ENCODE peak calls at places on chromosome 20, in four cellular contexts. I is CD8-positive, alpha-beta T cell; D is left ventricle myocardium inferior; L is PC-9. N is an unnamed sample.

GRCh38 chr20:49290608-49291191 is 12.8 kb upstream of the ZNFX1 start:
- DNase-seq in I (no peak), D (no peak), L (no peak), N (no peak)

GRCh38 chr20:45316150-45317080 is 8.3 kb upstream of the MATN4 start:
- DNase-seq in I (no peak), D (no peak), L (no peak), N (no peak)

GRCh38 chr20:35305682-35306556 is 13.7 kb upstream of the FAM83C start:
- DNase-seq in I (no peak), D (no peak), L (peak), N (no peak)

GRCh38 chr20:57198359-57199072 is 67.9 kb downstream of the BMP7 start:
- DNase-seq in I (no peak), D (no peak), L (no peak), N (no peak)

GRCh38 chr20:1835126-1835525 is 60.1 kb upstream of the SIRPA start:
- DNase-seq in I (no peak), D (no peak), L (no peak), N (no peak)

GRCh38 chr20:33470457-33470856 is 19.4 kb upstream of the CBFA2T2 start:
- DNase-seq in I (no peak), D (no peak), L (no peak), N (no peak)

GRCh38 chr20:46808565-46808964 is 86.1 kb upstream of the EYA2 start:
- DNase-seq in I (no peak), D (no peak), L (no peak), N (no peak)

GRCh38 chr20:17168026-17168612 is 58.7 kb upstream of the PCSK2 start:
- DNase-seq in I (no peak), D (no peak), L (no peak), N (no peak)

GRCh38 chr20:4171538-4172116 is 156.3 kb upstream of the RNF24 start:
- DNase-seq in I (no peak), D (no peak), L (no peak), N (no peak)

GRCh38 chr20:21232546-21233280 is 70.4 kb upstream of the XRN2 start:
- DNase-seq in I (no peak), D (no peak), L (no peak), N (no peak)

GRCh38 chr20:44180814-44181213 is 6.2 kb downstream of the JPH2 start:
- DNase-seq in I (no peak), D (peak), L (no peak), N (peak)

GRCh38 chr20:34985439-34986310 is 30.0 kb downstream of the MYH7B start:
- DNase-seq in I (no peak), D (peak), L (no peak), N (no peak)

GRCh38 chr20:49446808-49447207 is 35.7 kb downstream of the KCNB1 start:
- DNase-seq in I (no peak), D (peak), L (no peak), N (peak)

GRCh38 chr20:56987992-56988391 is 278.4 kb downstream of the BMP7 start:
- DNase-seq in I (no peak), D (no peak), L (peak), N (no peak)

GRCh38 chr20:10047427-10047826 is 12.6 kb downstream of the ANKEF1 start:
- DNase-seq in I (no peak), D (no peak), L (no peak), N (no peak)

GRCh38 chr20:45456632-45457031 is 12.9 kb upstream of the WFDC2 start:
- DNase-seq in I (no peak), D (no peak), L (no peak), N (no peak)

GRCh38 chr20:18813483-18813882 is at the start of gene SCP2D1:
- DNase-seq in I (no peak), D (no peak), L (no peak), N (no peak)

GRCh38 chr20:39659010-39659409 is 696.9 kb downstream of the DHX35 start:
- DNase-seq in I (no peak), D (no peak), L (no peak), N (no peak)

GRCh38 chr20:20519269-20519668 is 151.4 kb downstream of the INSM1 start:
- DNase-seq in I (no peak), D (no peak), L (peak), N (no peak)

GRCh38 chr20:4720977-4721349 is 746 bp upstream of the PRND start:
- DNase-seq in I (no peak), D (no peak), L (no peak), N (no peak)

GRCh38 chr20:34547844-34548613 is 10.5 kb upstream of the MAP1LC3A start:
- DNase-seq in I (no peak), D (no peak), L (no peak), N (no peak)

GRCh38 chr20:23995905-23996666 is 7.5 kb upstream of the GGTLC1 start:
- DNase-seq in I (peak), D (peak), L (no peak), N (no peak)

GRCh38 chr20:1895674-1896496 is 678 bp downstream of the SIRPA start:
- DNase-seq in I (no peak), D (no peak), L (no peak), N (no peak)

GRCh38 chr20:35715611-35716010 is 16.4 kb downstream of the ROMO1 start:
- DNase-seq in I (no peak), D (no peak), L (no peak), N (no peak)

GRCh38 chr20:40494238-40494637 is 194.8 kb downstream of the MAFB start:
- DNase-seq in I (no peak), D (no peak), L (no peak), N (peak)

GRCh38 chr20:10511166-10511506 is 76.0 kb downstream of the SLX4IP start:
- DNase-seq in I (no peak), D (no peak), L (no peak), N (no peak)

GRCh38 chr20:2379511-2380229 is 1.0 kb upstream of the TGM6 start:
- DNase-seq in I (no peak), D (no peak), L (peak), N (no peak)

GRCh38 chr20:4684837-4685413 is 36.8 kb upstream of the PRND start:
- DNase-seq in I (no peak), D (no peak), L (no peak), N (no peak)

GRCh38 chr20:3190681-3191111 is 13.8 kb downstream of the DDRGK1 start:
- DNase-seq in I (no peak), D (no peak), L (no peak), N (no peak)

GRCh38 chr20:22711981-22712755 is 127.8 kb upstream of the FOXA2 start:
- DNase-seq in I (no peak), D (no peak), L (peak), N (no peak)

GRCh38 chr20:23068283-23068682 is 17.8 kb downstream of the CD93 start:
- DNase-seq in I (no peak), D (no peak), L (no peak), N (no peak)

GRCh38 chr20:46040902-46041535 is 12.0 kb downstream of the SLC12A5 start:
- DNase-seq in I (peak), D (no peak), L (no peak), N (no peak)

GRCh38 chr20:23966927-23967615 is 21.5 kb downstream of the GGTLC1 start:
- DNase-seq in I (no peak), D (peak), L (no peak), N (no peak)

GRCh38 chr20:7627734-7628663 is 312.3 kb downstream of the HAO1 start:
- DNase-seq in I (no peak), D (no peak), L (no peak), N (no peak)

GRCh38 chr20:51666126-51666525 is 102.1 kb downstream of the ATP9A start:
- DNase-seq in I (no peak), D (no peak), L (no peak), N (no peak)

GRCh38 chr20:18749528-18749927 is 64.1 kb upstream of the SCP2D1 start:
- DNase-seq in I (no peak), D (no peak), L (no peak), N (no peak)

GRCh38 chr20:62928246-62928939 is 2.1 kb upstream of the DIDO1 start:
- DNase-seq in I (no peak), D (no peak), L (no peak), N (no peak)
- H3K27ac ChIP-seq in I (peak), D (peak), L (no peak), N (peak)

GRCh38 chr20:11544029-11544678 is 373.5 kb upstream of the BTBD3 start:
- DNase-seq in I (no peak), D (no peak), L (peak), N (no peak)
- TF ChIP-seq CTCF in I (peak), D (peak), L (peak), N (peak)

GRCh38 chr20:59577037-59577808 is 27.1 kb upstream of the PHACTR3 start:
- DNase-seq in I (no peak), D (no peak), L (no peak), N (no peak)
- H3K4me3 ChIP-seq in I (no peak), D (peak), L (no peak), N (peak)

DNA sequence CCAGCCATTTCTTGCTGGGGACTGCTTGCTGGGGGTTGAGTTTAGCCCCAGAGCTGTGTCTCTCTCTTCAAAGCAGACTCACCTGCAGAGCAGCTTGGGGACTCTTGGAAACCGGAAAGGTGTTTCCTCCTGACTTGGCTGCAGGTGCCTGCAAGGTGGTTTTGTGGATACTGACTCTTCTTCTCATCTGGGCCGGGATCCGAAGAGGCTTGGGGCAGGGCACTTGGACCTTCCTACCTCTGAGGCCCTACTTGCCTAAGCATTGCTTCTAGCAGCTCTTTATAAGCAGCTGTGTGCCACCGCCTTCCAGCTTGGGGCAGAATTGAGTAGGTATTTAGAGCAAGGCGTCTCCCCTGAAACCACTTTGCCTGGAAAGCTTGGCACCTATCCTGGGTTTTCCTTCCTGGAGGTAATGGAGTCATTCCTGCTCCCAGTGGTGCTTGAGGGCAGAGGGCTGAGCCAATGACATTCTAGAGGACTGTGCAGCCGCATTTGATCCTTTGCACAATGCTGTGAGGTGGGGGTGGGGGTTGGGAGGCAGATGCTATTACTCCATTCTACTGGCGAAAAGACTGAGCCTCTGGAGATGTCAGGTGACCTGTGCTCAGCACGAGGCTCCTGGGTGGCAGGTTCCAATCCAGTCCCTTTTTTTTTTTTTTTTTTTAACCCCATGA is 3.4 kb upstream of the CTSZ start:
- DNase-seq in I (no peak), D (no peak), L (peak), N (no peak)
- H3K27ac ChIP-seq in I (no peak), D (peak), L (peak), N (no peak)

DNA sequence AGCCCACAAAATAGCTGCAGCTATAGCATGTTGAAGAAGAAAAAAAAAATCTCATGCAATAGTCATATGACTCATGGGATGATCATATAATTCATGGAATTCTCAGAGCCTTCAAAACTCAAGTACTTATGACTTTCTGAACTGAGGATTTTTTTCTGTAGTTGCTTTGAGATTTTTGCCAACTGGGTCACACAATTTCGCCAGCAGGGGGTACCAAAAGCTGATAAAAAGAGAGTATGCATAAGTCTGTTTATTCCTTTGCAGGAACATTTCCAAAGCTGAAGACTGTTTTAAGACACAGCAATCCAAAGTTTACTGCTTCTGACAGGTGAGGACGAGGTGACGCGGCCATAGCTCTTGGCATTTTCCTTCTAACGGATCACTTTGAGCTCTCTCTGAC is 586.1 kb upstream of the CHD6 start:
- DNase-seq in I (no peak), D (no peak), L (no peak), N (no peak)
- TF ChIP-seq CTCF in I (no peak), D (peak), L (peak), N (no peak)

GRCh38 chr20:37915800-37916570 is 13.1 kb downstream of the VSTM2L start:
- DNase-seq in I (no peak), D (peak), L (no peak), N (no peak)
- H3K4me3 ChIP-seq in I (no peak), D (no peak), L (no peak), N (no peak)

DNA sequence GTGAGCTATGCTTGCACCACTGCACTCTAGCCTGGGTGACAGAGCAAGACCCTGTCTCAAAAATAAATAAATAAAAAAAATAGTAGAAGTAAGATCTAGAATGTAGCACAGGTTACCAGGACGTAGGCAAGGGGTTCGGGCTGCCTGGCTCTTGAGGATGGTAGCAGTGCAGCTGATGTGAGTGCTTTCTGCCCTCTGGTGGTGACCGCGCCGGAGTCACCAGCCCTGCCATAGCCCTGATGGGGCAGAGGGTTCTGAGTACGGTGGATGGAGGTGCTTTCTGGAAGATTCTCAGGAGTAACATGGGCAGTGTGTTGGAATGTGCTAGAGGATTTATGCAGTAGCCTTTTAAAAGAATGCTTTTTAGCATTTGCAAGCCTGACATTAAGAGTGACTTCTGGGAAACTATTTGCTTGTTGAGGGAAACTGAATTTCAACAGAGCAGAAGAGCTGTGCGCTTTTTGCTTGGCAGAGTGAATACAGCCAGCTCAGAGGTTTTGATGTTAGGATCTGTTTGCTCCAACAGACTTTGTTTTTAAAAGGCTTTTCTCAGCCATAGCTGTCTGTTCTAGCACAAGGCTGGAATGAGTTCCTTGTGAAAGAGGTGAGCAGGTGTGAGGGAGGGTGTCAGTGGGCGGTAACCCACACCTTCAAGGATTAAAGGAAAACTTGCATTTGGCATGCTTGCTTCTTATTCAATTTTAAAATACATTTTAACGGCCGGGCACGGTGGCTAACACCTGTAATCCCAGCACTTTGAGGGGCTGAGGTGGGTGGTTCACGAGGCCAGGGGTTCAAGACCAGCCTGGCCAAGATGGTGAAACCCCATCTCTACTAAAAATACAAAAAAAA is 65.9 kb downstream of the PTPN1 start:
- DNase-seq in I (peak), D (peak), L (no peak), N (peak)
- H3K27ac ChIP-seq in I (no peak), D (peak), L (no peak), N (no peak)